ENCODE peak calls at places on chromosomes 3 and 15, in ten cellular contexts. K is activated CD4-positive, alpha-beta T cell treated with anti-CD3 and anti-CD28 coated beads, Interleukin-2, amount 50 U/mL, for 1 hour; T is lower leg skin; Z is NCI-H510A; U is NCI-H2081; F is GM04503; L is EH; W is WTC11; M is astrocyte of the spinal cord; A is NCI-H460. X is an unnamed sample.
A peak's percentile ranks its signal among the peaks of the same experiment; 100 is the strongest.

GRCh38 chr3:142951814-142952213 is 11.7 kb downstream of the PAQR9 start:
- DNase-seq in K (no peak), T (no peak), Z (no peak), U (no peak), F (no peak), L (no peak), W (no peak), M (no peak), A (no peak), X (no peak)

GRCh38 chr3:23629181-23629893 is 176.4 kb upstream of the UBE2E1 start:
- DNase-seq in K (no peak), T (no peak), Z (no peak), U (no peak), F (no peak), L (peak; percentile 42), W (no peak), M (peak; percentile 70), A (no peak), X (no peak)

GRCh38 chr3:16513141-16514020 is at the start of gene RFTN1:
- DNase-seq in K (peak; percentile 45), T (peak; percentile 26), Z (no peak), U (peak; percentile 54), F (no peak), L (peak; percentile 81), W (peak; percentile 41), M (peak; percentile 60), A (no peak), X (no peak)

GRCh38 chr3:149324332-149324731 is 9.1 kb downstream of the TM4SF18 start:
- DNase-seq in K (no peak), T (no peak), Z (no peak), U (no peak), F (no peak), L (no peak), W (no peak), M (no peak), A (no peak), X (no peak)

GRCh38 chr3:52246728-52247454 is 1.3 kb downstream of the PPM1M start:
- DNase-seq in K (no peak), T (no peak), Z (no peak), U (no peak), F (no peak), L (no peak), W (no peak), M (no peak), A (no peak), X (no peak)

GRCh38 chr3:58526124-58526957 is 10.6 kb downstream of the ACOX2 start:
- DNase-seq in K (no peak), T (peak; percentile 31), Z (no peak), U (no peak), F (peak; percentile 76), L (peak; percentile 92), W (no peak), M (peak; percentile 92), A (peak; percentile 76), X (peak; percentile 74)

GRCh38 chr3:124258057-124258500 is 266.2 kb upstream of the ROPN1 start:
- DNase-seq in K (no peak), T (no peak), Z (no peak), U (no peak), F (no peak), L (peak; percentile 70), W (no peak), M (peak; percentile 62), A (no peak), X (no peak)

GRCh38 chr3:10305331-10305902 is 12.7 kb upstream of the GHRL start:
- DNase-seq in K (no peak), T (no peak), Z (no peak), U (no peak), F (no peak), L (no peak), W (no peak), M (no peak), A (no peak), X (no peak)

GRCh38 chr3:43583481-43583880 is 38.3 kb downstream of the ANO10 start:
- DNase-seq in K (no peak), T (no peak), Z (no peak), U (no peak), F (no peak), L (peak; percentile 2), W (peak; percentile 26), M (no peak), A (no peak), X (no peak)

GRCh38 chr15:66593219-66593780 is 27.5 kb upstream of the LCTL start:
- DNase-seq in K (no peak), T (no peak), Z (no peak), U (no peak), F (no peak), L (peak; percentile 21), W (no peak), M (no peak), A (no peak), X (no peak)

GRCh38 chr3:41808152-41808551 is 153.8 kb downstream of the ULK4 start:
- DNase-seq in K (no peak), T (no peak), Z (no peak), U (no peak), F (peak; percentile 37), L (peak; percentile 79), W (no peak), M (peak; percentile 68), A (no peak), X (no peak)

GRCh38 chr3:183117046-183117445 is 17.8 kb upstream of the MCCC1 start:
- DNase-seq in K (no peak), T (no peak), Z (no peak), U (no peak), F (no peak), L (no peak), W (no peak), M (no peak), A (no peak), X (no peak)

GRCh38 chr3:197454014-197454413 is 101.8 kb downstream of the BDH1 start:
- DNase-seq in K (no peak), T (no peak), Z (no peak), U (no peak), F (no peak), L (peak; percentile 56), W (no peak), M (no peak), A (no peak), X (no peak)

GRCh38 chr15:38454687-38455071 is 752 bp downstream of the FAM98B start:
- DNase-seq in K (no peak), T (no peak), Z (no peak), U (no peak), F (no peak), L (no peak), W (no peak), M (no peak), A (no peak), X (no peak)

GRCh38 chr15:75104804-75105557 is 81.6 kb downstream of the PPCDC start:
- DNase-seq in K (no peak), T (peak; percentile 45), Z (peak; percentile 16), U (no peak), F (peak; percentile 63), L (peak; percentile 92), W (no peak), M (peak; percentile 93), A (no peak), X (peak; percentile 83)

GRCh38 chr3:160365872-160366522 is 33.0 kb downstream of the IFT80 start:
- DNase-seq in K (no peak), T (no peak), Z (no peak), U (no peak), F (no peak), L (no peak), W (no peak), M (no peak), A (no peak), X (no peak)

GRCh38 chr3:15815696-15816095 is 17.9 kb upstream of the ANKRD28 start:
- DNase-seq in K (no peak), T (no peak), Z (no peak), U (peak; percentile 46), F (no peak), L (peak; percentile 77), W (no peak), M (peak; percentile 85), A (peak; percentile 63), X (no peak)

GRCh38 chr3:184073621-184074020 is 20.8 kb downstream of the HTR3C start:
- DNase-seq in K (no peak), T (no peak), Z (no peak), U (no peak), F (no peak), L (no peak), W (no peak), M (no peak), A (no peak), X (no peak)

GRCh38 chr15:23565395-23566069 is at the start of gene MKRN3:
- DNase-seq in K (peak; percentile 35), T (no peak), Z (peak; percentile 58), U (no peak), F (peak; percentile 3), L (no peak), W (no peak), M (peak; percentile 78), A (no peak), X (no peak)

GRCh38 chr15:52329980-52330379 is 34.4 kb upstream of the MYO5C start:
- DNase-seq in K (no peak), T (no peak), Z (no peak), U (no peak), F (no peak), L (no peak), W (no peak), M (no peak), A (no peak), X (no peak)

GRCh38 chr15:62483817-62484216 is 318.7 kb upstream of the C2CD4B start:
- DNase-seq in K (no peak), T (no peak), Z (no peak), U (no peak), F (peak; percentile 46), L (peak; percentile 55), W (no peak), M (no peak), A (no peak), X (no peak)

GRCh38 chr15:42608110-42608531 is 32.7 kb downstream of the STARD9 start:
- DNase-seq in K (peak; percentile 3), T (no peak), Z (no peak), U (no peak), F (no peak), L (peak; percentile 14), W (no peak), M (no peak), A (no peak), X (no peak)

GRCh38 chr3:106687905-106688304 is 689.3 kb upstream of the CCDC54 start:
- DNase-seq in K (no peak), T (no peak), Z (no peak), U (no peak), F (no peak), L (no peak), W (no peak), M (no peak), A (no peak), X (no peak)

GRCh38 chr15:49415638-49416037 is 7.4 kb upstream of the FGF7 start:
- DNase-seq in K (no peak), T (no peak), Z (no peak), U (no peak), F (no peak), L (peak; percentile 92), W (no peak), M (peak; percentile 80), A (no peak), X (no peak)

GRCh38 chr15:66496951-66497501 is 536 bp downstream of the SNAPC5 start:
- DNase-seq in K (no peak), T (no peak), Z (no peak), U (peak; percentile 38), F (no peak), L (no peak), W (no peak), M (no peak), A (no peak), X (no peak)

GRCh38 chr3:122184591-122184929 is 1.1 kb downstream of the CASR start:
- DNase-seq in K (no peak), T (no peak), Z (no peak), U (no peak), F (no peak), L (no peak), W (no peak), M (no peak), A (no peak), X (no peak)

GRCh38 chr3:52481819-52482521 is 13.2 kb upstream of the STAB1 start:
- DNase-seq in K (no peak), T (no peak), Z (no peak), U (no peak), F (no peak), L (no peak), W (peak; percentile 89), M (no peak), A (no peak), X (no peak)

GRCh38 chr3:46085421-46086082 is 58.3 kb upstream of the XCR1 start:
- DNase-seq in K (no peak), T (no peak), Z (no peak), U (no peak), F (no peak), L (no peak), W (no peak), M (no peak), A (no peak), X (no peak)

X was measured in keratinocyte.